ENCODE peak calls at places on chromosomes 2 and 18, in five cellular contexts. P, C, Y, B and D are unnamed samples. For H3K4me1, the result is how much of the 10 kb centered on the place peaks cover.

GRCh38 chr2:100813527-100813926 is 6.4 kb upstream of the NPAS2 start:
- DNase-seq in C (no peak), B (no peak), P (peak), Y (no peak), D (no peak)

GRCh38 chr2:10717630-10718029 is 3.8 kb upstream of the ATP6V1C2 start:
- DNase-seq in B (no peak), Y (no peak), P (peak), C (no peak), D (no peak)

GRCh38 chr18:8704361-8705279 is 736 bp upstream of the MTCL1 start:
- DNase-seq in B (peak), Y (peak), C (peak), P (peak), D (peak)

GRCh38 chr18:50970006-50970405 is 2.2 kb downstream of the ELAC1 start:
- DNase-seq in B (no peak), P (no peak), C (no peak), Y (peak), D (peak)

GRCh38 chr2:66495788-66496640 is 61.1 kb downstream of the MEIS1 start:
- DNase-seq in Y (no peak), C (no peak), P (peak), B (peak), D (peak)

GRCh38 chr2:238950551-238950950 is 102.7 kb downstream of the TWIST2 start:
- DNase-seq in B (no peak), C (peak), Y (no peak), P (no peak), D (no peak)

GRCh38 chr2:216632952-216633615 is at the start of gene IGFBP2:
- DNase-seq in P (peak), C (no peak), Y (no peak), B (no peak), D (peak)

GRCh38 chr2:237625216-237625705 is 2.1 kb upstream of the LRRFIP1 start:
- DNase-seq in Y (no peak), B (peak), C (no peak), P (no peak), D (peak)

GRCh38 chr2:186485576-186485870 is 537 bp upstream of the ZC3H15 start:
- DNase-seq in P (no peak), Y (no peak), C (no peak), B (no peak), D (no peak)

GRCh38 chr2:50480507-50480906 is 551.4 kb downstream of the NRXN1 start:
- DNase-seq in B (no peak), Y (no peak), C (no peak), P (no peak), D (peak)

GRCh38 chr2:43276517-43276931 is 50.1 kb upstream of the ZFP36L2 start:
- DNase-seq in B (no peak), Y (no peak), C (no peak), P (no peak), D (no peak)

GRCh38 chr2:169667583-169667982 is 26.6 kb downstream of the CFAP210 start:
- DNase-seq in C (no peak), P (no peak), B (no peak), Y (no peak), D (no peak)

GRCh38 chr2:84958135-84959044 is 12.6 kb upstream of the KCMF1 start:
- DNase-seq in P (peak), Y (peak), B (no peak), C (no peak), D (peak)

GRCh38 chr18:59218018-59218417 is 1.9 kb upstream of the GRP start:
- DNase-seq in C (no peak), B (no peak), Y (no peak), P (no peak), D (no peak)

GRCh38 chr18:59220784-59221765 is 1.1 kb downstream of the GRP start:
- DNase-seq in P (peak), C (peak), Y (no peak), B (no peak), D (no peak)

GRCh38 chr18:59219672-59220163 is at the start of gene GRP:
- DNase-seq in Y (no peak), C (peak), B (no peak), P (no peak), D (no peak)

GRCh38 chr18:59222341-59222740 is 2.4 kb downstream of the GRP start:
- DNase-seq in B (no peak), P (no peak), Y (no peak), C (no peak), D (no peak)

GRCh38 chr18:59220164-59220783 is 316 bp downstream of the GRP start:
- DNase-seq in P (peak), Y (no peak), C (peak), B (no peak), D (no peak)
- H3K4me3 ChIP-seq in P (peak), Y (no peak), C (no peak), B (no peak), D (no peak)

DNA sequence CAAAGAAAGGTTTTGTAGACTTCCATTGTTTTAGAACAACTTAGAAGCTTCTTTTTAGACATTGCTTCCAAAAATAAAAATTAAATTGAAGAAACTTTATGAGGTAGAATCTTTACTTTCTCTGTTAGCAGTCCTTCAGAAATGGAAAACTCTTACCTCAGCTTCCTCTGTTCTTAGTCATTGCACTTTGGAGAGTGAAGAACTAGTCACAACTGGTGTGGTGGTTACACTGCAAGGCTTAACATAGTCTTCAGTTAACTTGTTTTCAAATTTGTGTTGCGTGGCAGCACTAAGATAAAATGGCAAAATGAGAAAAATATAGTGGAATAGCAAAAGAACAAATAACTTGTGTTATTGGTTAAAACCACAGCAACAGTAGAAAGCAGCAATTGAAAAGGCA is 332.6 kb downstream of the KIAA1328 start:
- DNase-seq in B (no peak), C (no peak), Y (no peak), P (no peak), D (no peak)
- H3K4me1 ChIP-seq in B (under half), C (under half), Y (under half), P (under half), D (under half)

DNA sequence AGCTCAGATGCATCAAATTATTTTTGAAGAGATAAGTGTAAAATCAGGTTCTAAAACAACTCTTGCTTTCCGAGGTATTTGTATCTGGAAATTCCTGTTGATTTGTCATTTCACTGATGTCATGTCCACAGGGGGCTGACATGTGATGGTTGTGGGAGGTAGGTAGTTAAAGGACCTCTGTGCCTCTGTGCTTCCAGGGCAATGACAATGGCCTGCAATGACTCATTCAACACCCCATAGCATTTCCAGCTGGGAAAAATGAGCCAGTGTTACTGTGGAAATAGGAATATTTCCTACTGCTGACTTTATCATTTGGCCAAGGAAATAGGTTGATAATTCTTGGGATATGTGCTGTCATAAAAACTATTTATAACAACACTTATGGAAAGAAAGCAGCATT is 86.2 kb upstream of the CCDC195 start:
- DNase-seq in P (peak), Y (no peak), C (no peak), B (no peak), D (no peak)
- H3K27ac ChIP-seq in P (peak), Y (no peak), C (no peak), B (no peak), D (no peak)

GRCh38 chr2:72925328-72925943 is 8.1 kb downstream of the EMX1 start:
- DNase-seq in B (no peak), C (no peak), P (no peak), Y (peak), D (peak)

GRCh38 chr2:72926368-72926767 is 9.0 kb downstream of the EMX1 start:
- DNase-seq in P (no peak), C (no peak), B (no peak), Y (no peak), D (no peak)

GRCh38 chr2:72921866-72922265 is 4.5 kb downstream of the EMX1 start:
- DNase-seq in Y (no peak), B (no peak), C (no peak), P (no peak), D (no peak)

GRCh38 chr2:72924353-72925240 is 7.3 kb downstream of the EMX1 start:
- DNase-seq in Y (peak), C (peak), P (peak), B (no peak), D (peak)

DNA sequence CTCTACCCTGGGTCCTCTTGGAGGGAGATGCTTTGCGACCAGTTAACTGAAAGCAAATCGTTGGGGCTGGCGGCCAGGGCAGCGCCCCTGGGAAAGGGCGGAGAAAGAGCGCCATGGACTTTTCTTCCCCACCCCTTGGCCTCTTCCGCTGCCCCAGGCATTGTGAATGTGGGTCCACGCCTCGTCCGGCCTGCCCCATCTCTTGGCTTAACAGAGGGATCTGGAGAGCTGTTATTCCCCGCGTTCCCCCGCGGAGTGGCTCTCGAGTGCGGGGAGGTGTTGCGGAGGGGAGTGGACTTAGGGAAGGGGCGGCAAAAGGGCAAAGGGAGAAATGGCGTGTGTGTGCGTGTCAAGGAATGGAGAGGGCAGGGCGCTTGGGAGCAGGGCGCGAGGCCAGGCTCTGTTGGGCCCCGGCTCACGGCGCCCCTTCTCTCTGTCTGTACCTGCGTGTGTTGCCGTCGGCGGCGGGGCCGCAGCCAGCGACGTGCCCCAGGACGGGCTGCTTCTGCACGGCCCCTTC is 6.6 kb downstream of the EMX1 start:
- DNase-seq in P (no peak), B (no peak), Y (no peak), C (no peak), D (no peak)
- H3K4me3 ChIP-seq in P (no peak), B (no peak), Y (no peak), C (no peak), D (no peak)

GRCh38 chr18:48819276-48819675 is 131.5 kb downstream of the SMAD7 start:
- DNase-seq in B (peak), Y (peak), C (no peak), P (no peak), D (peak)
- H3K4me1 ChIP-seq in B (under half), Y (under half), C (under half), P (under half), D (under half)